ENCODE peak calls at places on chromosomes 2 and 18, in six cellular contexts. One of them, this sample, is unnamed.

GRCh38 chr2:201404699-201405275 is 46.5 kb downstream of the TRAK2 start:
- DNase-seq in WTC11: no peak
- DNase-seq in K562: no peak
- DNase-seq in GM12878: no peak
- DNase-seq in HepG2: no peak
- DNase-seq in H1: no peak
- DNase-seq in this sample: peak; percentile 8

GRCh38 chr2:108243566-108243965 is 3.8 kb downstream of the SULT1C3 start:
- DNase-seq in WTC11: no peak
- DNase-seq in K562: no peak
- DNase-seq in GM12878: no peak
- DNase-seq in HepG2: no peak
- DNase-seq in H1: no peak
- DNase-seq in this sample: no peak

GRCh38 chr2:8462899-8463648 is 218.8 kb upstream of the ID2 start:
- DNase-seq in WTC11: no peak
- DNase-seq in K562: no peak
- DNase-seq in GM12878: no peak
- DNase-seq in HepG2: no peak
- DNase-seq in H1: no peak
- DNase-seq in this sample: no peak

GRCh38 chr2:19815746-19816145 is 86.0 kb downstream of the TTC32 start:
- DNase-seq in WTC11: no peak
- DNase-seq in K562: no peak
- DNase-seq in GM12878: no peak
- DNase-seq in HepG2: no peak
- DNase-seq in H1: no peak
- DNase-seq in this sample: no peak

GRCh38 chr2:98480598-98480997 is 35.9 kb downstream of the INPP4A start:
- DNase-seq in WTC11: no peak
- DNase-seq in K562: no peak
- DNase-seq in GM12878: no peak
- DNase-seq in HepG2: no peak
- DNase-seq in H1: no peak
- DNase-seq in this sample: no peak

GRCh38 chr2:74204436-74204835 is 6.0 kb downstream of the MTHFD2 start:
- DNase-seq in WTC11: no peak
- DNase-seq in K562: no peak
- DNase-seq in GM12878: no peak
- DNase-seq in HepG2: no peak
- DNase-seq in H1: no peak
- DNase-seq in this sample: no peak

GRCh38 chr2:69582582-69583176 is 60.9 kb downstream of the AAK1 start:
- DNase-seq in WTC11: no peak
- DNase-seq in K562: no peak
- DNase-seq in GM12878: no peak
- DNase-seq in HepG2: peak; percentile 42
- DNase-seq in H1: no peak
- DNase-seq in this sample: no peak

GRCh38 chr2:43010428-43011141 is 215.8 kb downstream of the ZFP36L2 start:
- DNase-seq in WTC11: no peak
- DNase-seq in K562: no peak
- DNase-seq in GM12878: no peak
- DNase-seq in HepG2: no peak
- DNase-seq in H1: no peak
- DNase-seq in this sample: no peak

GRCh38 chr2:150598383-150598782 is 110.9 kb upstream of the RND3 start:
- DNase-seq in WTC11: no peak
- DNase-seq in K562: no peak
- DNase-seq in GM12878: no peak
- DNase-seq in HepG2: no peak
- DNase-seq in H1: no peak
- DNase-seq in this sample: no peak

GRCh38 chr2:64945973-64946736 is 43.0 kb upstream of the SLC1A4 start:
- DNase-seq in WTC11: no peak
- DNase-seq in K562: no peak
- DNase-seq in GM12878: peak; percentile 79
- DNase-seq in HepG2: no peak
- DNase-seq in H1: no peak
- DNase-seq in this sample: no peak

GRCh38 chr2:86298411-86299390 is 38.7 kb downstream of the REEP1 start:
- DNase-seq in WTC11: peak; percentile 20
- DNase-seq in K562: no peak
- DNase-seq in GM12878: no peak
- DNase-seq in HepG2: peak; percentile 38
- DNase-seq in H1: no peak
- DNase-seq in this sample: peak; percentile 56

GRCh38 chr2:212970132-212970531 is 181.3 kb downstream of the IKZF2 start:
- DNase-seq in WTC11: no peak
- DNase-seq in K562: no peak
- DNase-seq in GM12878: no peak
- DNase-seq in HepG2: no peak
- DNase-seq in H1: no peak
- DNase-seq in this sample: no peak

GRCh38 chr2:128643221-128644065 is 324.8 kb upstream of the HS6ST1 start:
- DNase-seq in WTC11: no peak
- DNase-seq in K562: no peak
- DNase-seq in GM12878: no peak
- DNase-seq in HepG2: no peak
- DNase-seq in H1: no peak
- DNase-seq in this sample: no peak

GRCh38 chr2:231996797-231997555 is 35.5 kb downstream of the DIS3L2 start:
- DNase-seq in WTC11: no peak
- DNase-seq in K562: no peak
- DNase-seq in GM12878: no peak
- DNase-seq in HepG2: no peak
- DNase-seq in H1: no peak
- DNase-seq in this sample: no peak
- TF ChIP-seq CREB1 in WTC11: no peak
- TF ChIP-seq CREB1 in K562: no peak
- TF ChIP-seq CREB1 in GM12878: no peak
- TF ChIP-seq CREB1 in HepG2: no peak
- TF ChIP-seq CREB1 in H1: no peak
- TF ChIP-seq CREB1 in this sample: no peak

GRCh38 chr2:176560296-176560695 is 291.1 kb downstream of the MTX2 start:
- DNase-seq in WTC11: no peak
- DNase-seq in K562: no peak
- DNase-seq in GM12878: no peak
- DNase-seq in HepG2: no peak
- DNase-seq in H1: no peak
- DNase-seq in this sample: no peak
- TF ChIP-seq CREB1 in WTC11: no peak
- TF ChIP-seq CREB1 in K562: no peak
- TF ChIP-seq CREB1 in GM12878: no peak
- TF ChIP-seq CREB1 in HepG2: no peak
- TF ChIP-seq CREB1 in H1: no peak
- TF ChIP-seq CREB1 in this sample: no peak

GRCh38 chr18:46915800-46916550 is 1.3 kb downstream of the PIAS2 start:
- DNase-seq in WTC11: no peak
- DNase-seq in K562: no peak
- DNase-seq in GM12878: no peak
- DNase-seq in HepG2: no peak
- DNase-seq in H1: no peak
- DNase-seq in this sample: no peak

GRCh38 chr18:46920067-46920466 is 2.7 kb downstream of the KATNAL2 start:
- DNase-seq in WTC11: no peak
- DNase-seq in K562: no peak
- DNase-seq in GM12878: no peak
- DNase-seq in HepG2: no peak
- DNase-seq in H1: no peak
- DNase-seq in this sample: no peak

GRCh38 chr18:46917108-46917807 is at the start of the genes KATNAL2 and PIAS2:
- DNase-seq in WTC11: peak; percentile 76
- DNase-seq in K562: peak; percentile 84
- DNase-seq in GM12878: no peak
- DNase-seq in HepG2: peak; percentile 24
- DNase-seq in H1: peak; percentile 21
- DNase-seq in this sample: peak; percentile 81

GRCh38 chr18:46917808-46918600 is 602 bp downstream of the KATNAL2 start:
- DNase-seq in WTC11: peak; percentile 81
- DNase-seq in K562: peak; percentile 29
- DNase-seq in GM12878: no peak
- DNase-seq in HepG2: no peak
- DNase-seq in H1: peak; percentile 47
- DNase-seq in this sample: peak; percentile 96

GRCh38 chr18:46916551-46917107 is 678 bp downstream of the PIAS2 start:
- DNase-seq in WTC11: no peak
- DNase-seq in K562: no peak
- DNase-seq in GM12878: no peak
- DNase-seq in HepG2: peak; percentile 17
- DNase-seq in H1: no peak
- DNase-seq in this sample: no peak
- TF ChIP-seq CREB1 in WTC11: no peak
- TF ChIP-seq CREB1 in K562: no peak
- TF ChIP-seq CREB1 in GM12878: no peak
- TF ChIP-seq CREB1 in HepG2: no peak
- TF ChIP-seq CREB1 in H1: no peak
- TF ChIP-seq CREB1 in this sample: no peak

GRCh38 chr2:29062371-29062770 is 12.0 kb downstream of the PCARE start:
- DNase-seq in WTC11: no peak
- DNase-seq in K562: no peak
- DNase-seq in GM12878: no peak
- DNase-seq in HepG2: no peak
- DNase-seq in H1: no peak
- DNase-seq in this sample: no peak

GRCh38 chr2:29064746-29065478 is 9.4 kb downstream of the PCARE start:
- DNase-seq in WTC11: no peak
- DNase-seq in K562: no peak
- DNase-seq in GM12878: no peak
- DNase-seq in HepG2: no peak
- DNase-seq in H1: no peak
- DNase-seq in this sample: no peak

GRCh38 chr2:29065479-29065847 is 8.9 kb downstream of the PCARE start:
- DNase-seq in WTC11: no peak
- DNase-seq in K562: no peak
- DNase-seq in GM12878: no peak
- DNase-seq in HepG2: no peak
- DNase-seq in H1: no peak
- DNase-seq in this sample: no peak

GRCh38 chr2:29063646-29064372 is 10.5 kb downstream of the PCARE start:
- DNase-seq in WTC11: no peak
- DNase-seq in K562: no peak
- DNase-seq in GM12878: no peak
- DNase-seq in HepG2: no peak
- DNase-seq in H1: no peak
- DNase-seq in this sample: no peak

GRCh38 chr2:29063056-29063455 is 11.3 kb downstream of the PCARE start:
- DNase-seq in WTC11: no peak
- DNase-seq in K562: no peak
- DNase-seq in GM12878: no peak
- DNase-seq in HepG2: no peak
- DNase-seq in H1: no peak
- DNase-seq in this sample: no peak
- TF ChIP-seq CREB1 in WTC11: no peak
- TF ChIP-seq CREB1 in K562: no peak
- TF ChIP-seq CREB1 in GM12878: no peak
- TF ChIP-seq CREB1 in HepG2: no peak
- TF ChIP-seq CREB1 in H1: no peak
- TF ChIP-seq CREB1 in this sample: no peak

DNA sequence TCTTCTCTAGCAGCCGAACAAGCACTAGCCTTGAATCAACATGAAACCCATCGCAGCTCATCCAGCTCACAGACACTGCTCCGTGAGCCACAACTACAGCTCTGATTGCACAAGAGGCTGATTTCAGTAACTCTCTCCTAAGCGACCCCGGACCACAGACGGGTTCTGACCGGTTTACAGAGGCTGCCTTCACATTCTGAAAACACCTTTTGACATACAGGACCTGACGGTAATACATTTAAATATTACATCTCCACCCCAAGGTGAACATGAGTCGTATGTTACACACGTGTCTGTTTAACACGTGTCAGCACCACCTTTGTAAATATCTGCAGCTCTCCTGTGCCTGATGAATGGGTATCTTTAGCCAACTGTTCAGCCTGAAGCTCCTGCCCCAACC is 120.7 kb downstream of the TMEM18 start:
- DNase-seq in WTC11: no peak
- DNase-seq in K562: no peak
- DNase-seq in GM12878: no peak
- DNase-seq in HepG2: no peak
- DNase-seq in H1: no peak
- DNase-seq in this sample: no peak
- TF ChIP-seq CREB1 in WTC11: no peak
- TF ChIP-seq CREB1 in K562: no peak
- TF ChIP-seq CREB1 in GM12878: no peak
- TF ChIP-seq CREB1 in HepG2: no peak
- TF ChIP-seq CREB1 in H1: no peak
- TF ChIP-seq CREB1 in this sample: no peak

GRCh38 chr2:61604433-61604832 is 66.3 kb upstream of the XPO1 start:
- DNase-seq in WTC11: no peak
- DNase-seq in K562: no peak
- DNase-seq in GM12878: no peak
- DNase-seq in HepG2: no peak
- DNase-seq in H1: no peak
- DNase-seq in this sample: no peak

DNA sequence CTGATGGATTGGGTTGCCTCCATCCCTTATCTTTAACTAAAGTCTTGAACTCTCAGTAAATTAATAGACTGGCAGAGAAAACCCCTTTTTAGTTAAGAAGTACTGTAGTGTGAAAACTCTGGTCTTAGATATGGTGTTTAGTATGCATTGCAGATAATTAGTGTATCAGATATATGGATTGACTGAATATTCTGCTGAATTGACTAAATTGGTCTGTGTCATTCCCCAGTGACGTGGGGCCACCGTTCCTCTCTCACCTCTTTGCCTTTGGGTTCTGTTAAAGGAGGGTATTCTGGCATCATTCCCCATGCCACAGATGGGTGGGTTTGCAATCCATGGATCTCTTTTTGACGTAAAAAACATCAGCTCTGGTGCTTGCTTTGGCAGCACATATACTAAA is 67.1 kb upstream of the XPO1 start:
- DNase-seq in WTC11: no peak
- DNase-seq in K562: no peak
- DNase-seq in GM12878: no peak
- DNase-seq in HepG2: no peak
- DNase-seq in H1: no peak
- DNase-seq in this sample: no peak
- TF ChIP-seq CREB1 in WTC11: no peak
- TF ChIP-seq CREB1 in K562: no peak
- TF ChIP-seq CREB1 in GM12878: no peak
- TF ChIP-seq CREB1 in HepG2: no peak
- TF ChIP-seq CREB1 in H1: no peak
- TF ChIP-seq CREB1 in this sample: no peak

GRCh38 chr18:6724331-6724730 is 5.2 kb upstream of the ARHGAP28 start:
- DNase-seq in WTC11: no peak
- DNase-seq in K562: no peak
- DNase-seq in GM12878: no peak
- DNase-seq in HepG2: no peak
- DNase-seq in H1: no peak
- DNase-seq in this sample: no peak
- TF ChIP-seq CREB1 in WTC11: no peak
- TF ChIP-seq CREB1 in K562: no peak
- TF ChIP-seq CREB1 in GM12878: no peak
- TF ChIP-seq CREB1 in HepG2: no peak
- TF ChIP-seq CREB1 in H1: no peak
- TF ChIP-seq CREB1 in this sample: no peak